ENCODE peak calls at places on chromosomes 7 and 10, in four cellular contexts. F, C, X and M are unnamed samples.

GRCh38 chr7:139774376-139774775 is 3.4 kb downstream of the HIPK2 start:
- DNase-seq in F (no peak), C (peak; percentile 84), X (no peak), M (no peak)

GRCh38 chr7:1201916-1202315 is 30.8 kb upstream of the UNCX start:
- DNase-seq in F (no peak), C (no peak), X (no peak), M (no peak)

GRCh38 chr10:84214612-84215235 is 10.6 kb downstream of the LRIT2 start:
- DNase-seq in F (peak; percentile 74), C (peak; percentile 14), X (peak; percentile 54), M (peak; percentile 68)

GRCh38 chr10:31937371-31937770 is 8.7 kb upstream of the ARHGAP12 start:
- DNase-seq in F (no peak), C (no peak), X (peak; percentile 30), M (no peak)

GRCh38 chr10:66180651-66181318 is 745.1 kb upstream of the LRRTM3 start:
- DNase-seq in F (peak; percentile 54), C (peak; percentile 93), X (peak; percentile 27), M (peak; percentile 47)

GRCh38 chr10:73650537-73651331 is 5.1 kb downstream of the SYNPO2L start:
- DNase-seq in F (peak; percentile 70), C (peak; percentile 53), X (no peak), M (peak; percentile 53)

GRCh38 chr10:50594012-50594411 is 29.7 kb downstream of the SGMS1 start:
- DNase-seq in F (no peak), C (peak; percentile 26), X (no peak), M (no peak)

GRCh38 chr7:158740657-158741293 is 36.2 kb upstream of the NCAPG2 start:
- DNase-seq in F (no peak), C (peak; percentile 90), X (no peak), M (no peak)

GRCh38 chr10:104333037-104333727 is 5.1 kb downstream of the ITPRIP start:
- DNase-seq in F (no peak), C (no peak), X (peak; percentile 17), M (no peak)

GRCh38 chr7:139294241-139294640 is 46.9 kb upstream of the FMC1 start:
- DNase-seq in F (no peak), C (no peak), X (no peak), M (no peak)

GRCh38 chr10:125933693-125934092 is 37.3 kb downstream of the FANK1 start:
- DNase-seq in F (no peak), C (no peak), X (no peak), M (no peak)

GRCh38 chr7:117123311-117123926 is 170.1 kb downstream of the ST7 start:
- DNase-seq in F (no peak), C (no peak), X (no peak), M (no peak)

GRCh38 chr10:114879541-114880158 is 58.1 kb downstream of the FHIP2A start:
- DNase-seq in F (peak; percentile 55), C (peak; percentile 47), X (no peak), M (peak; percentile 53)

GRCh38 chr10:13660545-13660920 is 73.8 kb downstream of the PRPF18 start:
- DNase-seq in F (no peak), C (no peak), X (no peak), M (no peak)

GRCh38 chr7:24825931-24826661 is 68.8 kb upstream of the GSDME start:
- DNase-seq in F (no peak), C (peak; percentile 94), X (peak; percentile 83), M (no peak)

GRCh38 chr10:35613107-35613440 is 7.9 kb downstream of the GJD4 start:
- DNase-seq in F (no peak), C (no peak), X (no peak), M (no peak)

GRCh38 chr10:102121739-102122372 is 1.7 kb upstream of the LDB1 start:
- DNase-seq in F (no peak), C (no peak), X (no peak), M (no peak)

GRCh38 chr10:121309164-121309563 is 289.1 kb downstream of the FGFR2 start:
- DNase-seq in F (no peak), C (peak; percentile 2), X (no peak), M (no peak)

GRCh38 chr10:115432188-115432819 is 339.1 kb downstream of the ATRNL1 start:
- DNase-seq in F (no peak), C (peak; percentile 43), X (no peak), M (no peak)

GRCh38 chr10:105950410-105950809 is 1214.1 kb downstream of the SORCS1 start:
- DNase-seq in F (peak; percentile 31), C (peak; percentile 65), X (peak; percentile 29), M (peak; percentile 39)

GRCh38 chr10:51090190-51090589 is 15.9 kb downstream of the PRKG1 start:
- DNase-seq in F (no peak), C (peak; percentile 95), X (no peak), M (no peak)

GRCh38 chr10:46527241-46527811 is 29.1 kb downstream of the GPRIN2 start:
- DNase-seq in F (no peak), C (no peak), X (no peak), M (no peak)

GRCh38 chr7:127632276-127632910 is 14.5 kb upstream of the PAX4 start:
- DNase-seq in F (no peak), C (no peak), X (no peak), M (no peak)

GRCh38 chr10:70441161-70441876 is at the start of gene NODAL:
- DNase-seq in F (no peak), C (no peak), X (no peak), M (no peak)

GRCh38 chr7:139771001-139771956 is 6.5 kb downstream of the HIPK2 start:
- DNase-seq in F (no peak), C (peak; percentile 92), X (no peak), M (no peak)

GRCh38 chr7:30771859-30772429 is 727 bp downstream of the MINDY4 start:
- DNase-seq in F (peak; percentile 48), C (no peak), X (peak; percentile 33), M (peak; percentile 42)

GRCh38 chr7:121795736-121796135 is 77.2 kb upstream of the PTPRZ1 start:
- DNase-seq in F (no peak), C (no peak), X (no peak), M (no peak)

GRCh38 chr7:134593530-134594392 is 44.9 kb downstream of the AKR1B15 start:
- DNase-seq in F (no peak), C (peak; percentile 63), X (peak; percentile 51), M (no peak)

GRCh38 chr7:108581655-108582491 is 12.2 kb downstream of the DNAJB9 start:
- DNase-seq in F (no peak), C (peak; percentile 52), X (no peak), M (no peak)

GRCh38 chr7:26212921-26213718 is 11.6 kb downstream of the CBX3 start:
- DNase-seq in F (no peak), C (no peak), X (no peak), M (no peak)

GRCh38 chr10:60098676-60099601 is 192.6 kb upstream of the CCDC6 start:
- DNase-seq in F (no peak), C (peak; percentile 62), X (peak; percentile 26), M (no peak)

GRCh38 chr10:30687698-30688213 is 58.2 kb upstream of the LYZL2 start:
- DNase-seq in F (peak; percentile 71), C (peak; percentile 82), X (peak; percentile 76), M (peak; percentile 65)

GRCh38 chr7:83946801-83947200 is 247.8 kb downstream of the SEMA3A start:
- DNase-seq in F (no peak), C (no peak), X (no peak), M (no peak)

GRCh38 chr7:83941300-83941699 is 253.3 kb downstream of the SEMA3A start:
- DNase-seq in F (no peak), C (peak; percentile 20), X (no peak), M (no peak)

GRCh38 chr7:83947260-83947659 is 247.3 kb downstream of the SEMA3A start:
- DNase-seq in F (peak; percentile 30), C (peak; percentile 48), X (no peak), M (peak; percentile 25)
- TF ChIP-seq CTCF in F (peak; percentile 32), C (peak; percentile 78), X (peak; percentile 16), M (peak; percentile 40)

DNA sequence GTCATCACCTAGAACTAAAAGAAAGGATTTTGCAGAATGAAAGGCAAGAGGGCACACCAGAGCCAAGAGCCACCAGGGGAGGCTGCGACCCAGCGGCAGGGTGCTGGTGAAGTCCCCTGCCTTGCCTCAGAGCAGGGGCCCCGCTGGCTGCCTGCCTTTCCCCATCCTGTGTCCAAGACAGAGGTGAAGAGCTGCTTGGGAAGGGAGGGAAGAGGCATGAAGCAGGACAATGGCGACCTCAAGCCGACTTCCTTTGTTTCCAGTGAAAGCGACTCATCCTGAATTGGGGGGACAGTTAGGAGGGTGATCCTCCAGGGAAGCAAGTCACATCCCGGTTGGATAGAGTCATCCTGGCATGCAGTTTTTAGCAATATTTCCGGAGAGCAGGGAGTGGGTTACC is 255.5 kb upstream of the YAE1 start:
- DNase-seq in F (no peak), C (no peak), X (no peak), M (no peak)
- TF ChIP-seq CTCF in F (no peak), C (no peak), X (no peak), M (no peak)

GRCh38 chr7:136214356-136214755 is 237.2 kb upstream of the MTPN start:
- DNase-seq in F (no peak), C (no peak), X (no peak), M (no peak)
- TF ChIP-seq CTCF in F (no peak), C (peak; percentile 25), X (no peak), M (no peak)

DNA sequence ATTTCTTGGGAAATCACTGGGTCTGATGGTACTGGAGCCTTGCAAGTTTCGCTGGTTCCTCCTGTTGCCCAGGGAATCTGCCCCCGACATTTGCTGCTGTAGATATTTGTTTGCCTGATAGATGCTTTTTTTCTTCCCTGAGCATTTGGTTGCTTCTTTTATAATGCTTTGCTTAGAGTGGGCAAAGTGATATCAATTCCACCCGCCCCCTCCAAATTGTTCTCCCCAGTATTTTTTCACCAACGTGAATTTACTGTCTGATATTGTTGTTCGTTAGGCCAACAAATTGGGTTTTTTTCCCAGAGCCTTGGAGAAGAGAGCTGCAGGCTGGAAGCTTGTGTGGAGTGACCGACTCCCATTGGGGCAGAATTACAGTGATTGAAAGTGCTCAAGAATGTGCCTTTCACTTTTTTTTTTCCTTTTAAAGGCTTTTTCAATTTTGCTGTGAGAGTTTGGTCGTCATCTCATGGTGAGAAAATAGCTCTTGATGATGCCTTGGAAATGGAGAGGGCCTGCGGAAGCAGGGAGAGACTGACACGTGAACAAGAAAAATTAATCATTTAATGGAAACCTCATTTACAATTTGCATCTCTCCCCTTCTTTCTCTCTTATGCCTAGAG is 2.5 kb downstream of the GRK5 start:
- DNase-seq in F (no peak), C (no peak), X (no peak), M (no peak)
- TF ChIP-seq CTCF in F (no peak), C (no peak), X (peak; percentile 2), M (no peak)

DNA sequence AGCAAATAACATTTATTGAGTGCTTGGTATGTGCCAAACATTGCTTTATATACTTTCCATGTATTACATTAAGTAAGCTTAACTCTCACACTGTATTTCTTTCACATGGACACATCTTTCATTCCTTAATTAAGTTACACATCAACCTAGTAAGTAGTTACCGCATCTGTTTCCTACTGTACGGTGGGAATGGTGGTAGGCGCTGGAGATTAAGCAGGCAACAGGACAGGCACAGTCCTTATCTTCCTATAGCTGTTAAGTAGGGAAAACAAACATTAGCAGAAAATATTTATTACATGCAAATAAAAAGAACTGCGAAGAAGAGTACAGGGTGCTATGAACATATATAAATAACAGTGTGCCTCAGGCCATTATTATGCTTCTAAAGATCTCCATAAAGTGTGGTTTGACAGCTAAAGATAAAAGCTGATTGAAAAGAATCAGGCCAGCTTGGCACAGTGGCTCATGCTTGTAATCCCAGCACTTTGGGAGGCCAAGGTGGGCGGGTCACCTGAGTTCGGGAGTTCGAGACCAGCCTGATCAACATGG is 105.0 kb downstream of the SUGCT start:
- DNase-seq in F (no peak), C (no peak), X (no peak), M (no peak)
- TF ChIP-seq CTCF in F (no peak), C (no peak), X (no peak), M (no peak)